ENCODE peak calls at places on chromosome 9, in six cellular contexts. F is breast epithelium, Q is heart left ventricle, M is transverse colon, L is prostate gland, O is spleen. E is an unnamed sample.

GRCh38 chr9:70411141-70411929 is 3.1 kb downstream of the KLF9 start:
- DNase-seq in F (peak; percentile 65), Q (peak; percentile 52), O (peak; percentile 79), L (peak; percentile 61), M (peak; percentile 64), E (no peak)

GRCh38 chr9:134235366-134235765 is 71.0 kb upstream of the RNU6ATAC start:
- DNase-seq in Q (no peak), F (no peak), L (no peak), O (no peak), M (no peak), E (no peak)

GRCh38 chr9:83336696-83337095 is 201.5 kb downstream of the FRMD3 start:
- DNase-seq in Q (no peak), L (no peak), F (no peak), O (no peak), M (no peak), E (no peak)

GRCh38 chr9:131743501-131743900 is 3.6 kb upstream of the RAPGEF1 start:
- DNase-seq in M (no peak), O (no peak), Q (no peak), L (no peak), F (no peak), E (no peak)

GRCh38 chr9:98142925-98143481 is 24.0 kb upstream of the TRIM14 start:
- DNase-seq in O (no peak), L (no peak), Q (no peak), F (no peak), M (peak; percentile 6), E (no peak)

GRCh38 chr9:134536931-134537330 is 104.7 kb upstream of the COL5A1 start:
- DNase-seq in M (no peak), L (no peak), F (no peak), Q (no peak), O (no peak), E (no peak)

GRCh38 chr9:118449554-118449953 is 745.4 kb downstream of the TLR4 start:
- DNase-seq in F (no peak), Q (no peak), L (no peak), M (no peak), O (no peak), E (no peak)

GRCh38 chr9:135887021-135887507 is 20.3 kb downstream of the CAMSAP1 start:
- DNase-seq in L (no peak), F (no peak), O (no peak), Q (peak; percentile 37), M (no peak), E (no peak)

GRCh38 chr9:89811896-89812450 is 207.2 kb downstream of the GADD45G start:
- DNase-seq in M (no peak), L (no peak), O (no peak), F (no peak), Q (no peak), E (no peak)

GRCh38 chr9:124220551-124221451 is 36.9 kb upstream of the NEK6 start:
- DNase-seq in O (peak; percentile 57), Q (no peak), L (peak; percentile 87), M (peak; percentile 60), F (no peak), E (no peak)

GRCh38 chr9:130868230-130868629 is 28.4 kb downstream of the QRFP start:
- DNase-seq in M (no peak), Q (no peak), L (no peak), F (no peak), O (no peak), E (no peak)

GRCh38 chr9:83572524-83572923 is 34.3 kb upstream of the FRMD3 start:
- DNase-seq in Q (no peak), F (no peak), M (no peak), O (no peak), L (no peak), E (no peak)

GRCh38 chr9:91273853-91274552 is 87.7 kb downstream of the AUH start:
- DNase-seq in M (no peak), F (no peak), Q (no peak), L (no peak), O (no peak), E (no peak)

GRCh38 chr9:6441269-6441668 is 28.3 kb downstream of the UHRF2 start:
- DNase-seq in Q (no peak), F (no peak), O (no peak), L (no peak), M (no peak), E (no peak)

GRCh38 chr9:6440405-6440804 is 27.4 kb downstream of the UHRF2 start:
- DNase-seq in L (no peak), F (no peak), O (no peak), M (no peak), Q (no peak), E (no peak)

GRCh38 chr9:6444108-6444507 is 31.1 kb downstream of the UHRF2 start:
- DNase-seq in Q (no peak), F (no peak), O (no peak), L (no peak), M (no peak), E (no peak)

GRCh38 chr9:6443661-6444060 is 30.7 kb downstream of the UHRF2 start:
- DNase-seq in F (no peak), M (no peak), O (no peak), L (no peak), Q (no peak), E (no peak)

GRCh38 chr9:6439051-6439703 is 26.2 kb downstream of the UHRF2 start:
- DNase-seq in Q (no peak), F (no peak), O (no peak), L (no peak), M (no peak), E (no peak)
- H3K36me3 ChIP-seq in Q (peaks cover 3% of the 10 kb centered on the region), F (no peaks in the 10 kb centered on the region), O (peaks cover 12% of the 10 kb centered on the region), L (no peaks in the 10 kb centered on the region), M (no peaks in the 10 kb centered on the region), E (no peaks in the 10 kb centered on the region)

DNA sequence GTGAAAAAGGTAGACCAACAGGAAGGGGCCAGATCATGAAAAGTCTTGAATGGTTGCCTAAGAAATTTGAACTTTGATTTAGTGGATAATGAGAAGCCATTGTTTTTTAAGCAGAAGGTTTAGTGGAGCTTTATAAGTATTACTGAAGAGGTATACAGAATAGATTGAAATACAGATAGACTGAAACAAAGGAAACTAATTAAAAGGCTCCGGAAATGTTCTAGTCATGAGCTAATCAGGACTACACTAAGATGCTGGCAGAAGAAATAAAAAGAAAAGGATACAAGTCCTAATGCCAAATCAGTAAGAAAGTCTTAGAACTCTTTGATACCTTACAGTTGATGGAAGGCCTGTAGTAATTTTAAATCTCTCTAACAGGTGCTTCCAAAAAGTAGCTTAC is 45.7 kb upstream of the RFX3 start:
- DNase-seq in O (no peak), L (no peak), F (no peak), M (no peak), Q (no peak), E (no peak)
- TF ChIP-seq POLR2A in O (no peak), L (no peak), F (no peak), M (no peak), Q (no peak), E (no peak)

GRCh38 chr9:110128664-110129329 is 79.2 kb downstream of the C9orf152 start:
- DNase-seq in Q (no peak), O (no peak), F (no peak), M (no peak), L (no peak), E (no peak)
- H3K4me1 ChIP-seq in Q (peaks cover 73% of the 10 kb centered on the region), O (peaks cover 71% of the 10 kb centered on the region), F (no peaks in the 10 kb centered on the region), M (peaks cover 52% of the 10 kb centered on the region), L (no peaks in the 10 kb centered on the region), E (peaks cover 6% of the 10 kb centered on the region)

GRCh38 chr9:137642118-137642601 is 23.4 kb downstream of the EHMT1 start:
- DNase-seq in L (no peak), M (no peak), Q (no peak), O (peak; percentile 32), F (no peak), E (no peak)
- H3K36me3 ChIP-seq in L (no peaks in the 10 kb centered on the region), M (no peaks in the 10 kb centered on the region), Q (no peaks in the 10 kb centered on the region), O (no peaks in the 10 kb centered on the region), F (no peaks in the 10 kb centered on the region), E (no peaks in the 10 kb centered on the region)

DNA sequence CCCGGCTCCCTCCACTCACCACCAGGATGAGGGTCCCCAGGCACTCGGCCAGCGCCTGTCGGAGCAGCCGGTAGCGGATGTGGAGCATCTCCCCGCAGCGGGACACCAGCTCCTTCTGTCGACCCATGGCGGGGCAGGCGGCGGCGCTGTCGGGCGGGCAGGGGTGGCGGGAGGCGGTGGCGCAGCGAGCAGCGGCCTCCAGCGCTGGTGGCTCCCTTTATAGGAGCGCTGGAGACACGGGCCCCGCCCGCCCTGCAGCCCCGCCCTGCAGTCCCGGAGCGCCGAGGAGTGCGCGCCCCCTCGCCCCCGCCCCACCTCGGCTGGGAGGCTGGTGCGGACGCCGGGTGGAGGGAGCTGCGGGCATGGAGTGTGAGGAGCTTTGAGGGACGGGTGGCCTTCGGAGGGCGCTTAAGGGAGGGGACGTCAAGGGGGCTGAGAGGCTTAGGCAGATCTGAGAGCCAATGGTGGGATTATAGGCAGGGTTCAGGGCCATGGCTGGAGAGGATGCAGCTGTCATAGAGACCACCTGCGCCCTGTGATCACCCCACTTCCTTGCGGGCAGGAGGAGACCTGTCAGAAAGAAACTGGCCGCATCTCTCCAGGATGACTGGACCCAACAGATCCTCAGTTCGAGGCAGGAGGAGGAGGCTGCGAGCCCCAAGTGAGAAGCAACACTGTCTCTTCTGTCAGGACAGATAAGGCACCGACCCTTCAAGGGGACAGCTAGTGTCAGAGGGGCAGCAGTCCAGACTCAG is at the start of gene AQP3:
- DNase-seq in F (peak; percentile 53), Q (peak; percentile 63), O (peak; percentile 93), M (peak; percentile 81), L (peak; percentile 81), E (no peak)
- TF ChIP-seq POLR2A in F (no peak), Q (no peak), O (no peak), M (peak; percentile 44), L (peak; percentile 78), E (no peak)

GRCh38 chr9:37413311-37413710 is 9.2 kb upstream of the GRHPR start:
- DNase-seq in M (no peak), Q (no peak), L (no peak), F (no peak), O (peak; percentile 57), E (no peak)
- H3K4me1 ChIP-seq in M (no peaks in the 10 kb centered on the region), Q (no peaks in the 10 kb centered on the region), L (no peaks in the 10 kb centered on the region), F (no peaks in the 10 kb centered on the region), O (no peaks in the 10 kb centered on the region), E (peaks cover 39% of the 10 kb centered on the region)

GRCh38 chr9:35697486-35697885 is 7.8 kb upstream of the TPM2 start:
- DNase-seq in Q (no peak), O (peak; percentile 74), L (no peak), M (no peak), F (no peak), E (no peak)
- H3K36me3 ChIP-seq in Q (peaks cover 32% of the 10 kb centered on the region), O (peaks cover 66% of the 10 kb centered on the region), L (peaks cover 36% of the 10 kb centered on the region), M (no peaks in the 10 kb centered on the region), F (peaks cover 17% of the 10 kb centered on the region), E (peaks cover 46% of the 10 kb centered on the region)

DNA sequence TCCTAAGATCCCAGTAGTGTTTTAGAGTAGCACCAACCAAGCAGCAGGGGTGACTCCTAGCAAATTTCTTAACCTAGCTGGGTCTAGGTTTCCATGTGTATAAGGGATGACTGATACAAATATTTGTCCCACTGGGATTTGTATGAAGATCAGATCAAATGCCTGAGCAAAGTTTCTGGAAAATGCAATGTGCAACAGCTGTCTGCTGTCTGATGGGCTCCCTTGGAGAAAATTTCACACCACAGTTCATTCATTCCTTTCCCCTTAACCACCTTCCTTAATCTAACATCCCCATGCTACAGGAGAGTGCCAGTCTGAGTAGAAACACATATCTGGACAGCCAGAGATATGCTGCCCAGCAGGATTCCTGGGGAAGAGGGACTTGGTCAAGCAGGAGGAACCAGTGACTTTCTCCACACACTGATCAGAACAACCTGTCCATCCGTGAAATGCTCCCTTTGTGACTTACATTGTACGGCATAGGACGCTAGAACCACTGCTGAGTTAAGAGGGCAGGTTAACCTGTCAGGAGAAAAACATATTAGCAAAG is 53.3 kb downstream of the PTPN3 start:
- DNase-seq in O (no peak), M (no peak), Q (no peak), L (no peak), F (no peak), E (no peak)
- TF ChIP-seq POLR2A in O (no peak), M (no peak), Q (no peak), L (no peak), F (no peak), E (no peak)

E was measured in esophagus squamous epithelium.